ENCODE peak calls at places on chromosome 6, in ten cellular contexts. D is upper lobe of left lung, M is tibial nerve, C is bronchial epithelial cell, U is K562, B is cardiac muscle cell, R is upper lobe of right lung, E is BE2C, Q is EH, V is T-helper 1 cell. J is an unnamed sample.

GRCh38 chr6:167849846-167850459 is 23.2 kb downstream of the AFDN start:
- DNase-seq in C (peak; percentile 96), Q (peak; percentile 22), M (no peak), E (no peak), D (peak; percentile 46), V (no peak), U (no peak), B (peak; percentile 53), R (no peak), J (peak; percentile 88)

GRCh38 chr6:18386302-18386976 is 711 bp upstream of the RNF144B start:
- DNase-seq in R (no peak), V (no peak), E (no peak), B (peak; percentile 15), M (no peak), Q (peak; percentile 77), U (no peak), D (peak; percentile 63), C (peak; percentile 53), J (no peak)

GRCh38 chr6:110816677-110817076 is 1.4 kb upstream of the CDK19 start:
- DNase-seq in M (no peak), D (peak; percentile 40), V (no peak), E (no peak), U (no peak), R (no peak), C (no peak), B (no peak), Q (no peak), J (no peak)

GRCh38 chr6:28353356-28353755 is 3.6 kb downstream of the ZKSCAN3 start:
- DNase-seq in Q (no peak), D (no peak), U (no peak), V (no peak), E (no peak), C (no peak), M (no peak), B (no peak), R (no peak), J (peak; percentile 32)

GRCh38 chr6:100099189-100100074 is 105.4 kb upstream of the MCHR2 start:
- DNase-seq in Q (peak; percentile 51), D (no peak), U (no peak), R (no peak), B (peak; percentile 58), M (no peak), E (no peak), C (peak; percentile 51), V (no peak), J (peak; percentile 59)

GRCh38 chr6:113184736-113185135 is 672.4 kb upstream of the MARCKS start:
- DNase-seq in B (no peak), Q (peak; percentile 47), M (no peak), D (peak; percentile 23), R (no peak), V (no peak), E (no peak), C (no peak), U (no peak), J (no peak)

GRCh38 chr6:157769776-157770430 is 53.1 kb upstream of the SNX9 start:
- DNase-seq in E (no peak), U (no peak), R (no peak), Q (peak; percentile 35), C (peak; percentile 76), V (no peak), M (no peak), D (no peak), B (no peak), J (peak; percentile 82)

GRCh38 chr6:126054802-126055201 is 68.5 kb downstream of the TRMT11 start:
- DNase-seq in U (no peak), E (no peak), M (no peak), V (no peak), Q (no peak), B (no peak), C (no peak), D (no peak), R (no peak), J (no peak)

GRCh38 chr6:3227363-3228045 is at the start of gene TUBB2B:
- DNase-seq in M (no peak), R (no peak), V (no peak), B (peak; percentile 85), U (peak; percentile 78), Q (peak; percentile 24), D (no peak), C (no peak), E (peak; percentile 95), J (no peak)

GRCh38 chr6:42777126-42777822 is 4.6 kb upstream of the BICRAL start:
- DNase-seq in V (no peak), R (no peak), M (no peak), E (no peak), B (no peak), D (no peak), U (no peak), Q (peak; percentile 74), C (peak; percentile 25), J (peak; percentile 43)

GRCh38 chr6:116485786-116486185 is 24.6 kb downstream of the CALHM6 start:
- DNase-seq in Q (no peak), C (no peak), E (no peak), V (no peak), M (no peak), D (no peak), R (no peak), B (no peak), U (no peak), J (no peak)

GRCh38 chr6:37938909-37939308 is 119.4 kb downstream of the ZFAND3 start:
- DNase-seq in B (no peak), C (no peak), M (no peak), D (no peak), Q (peak; percentile 46), V (no peak), U (no peak), E (no peak), R (no peak), J (no peak)

GRCh38 chr6:126145386-126145785 is 159.0 kb downstream of the TRMT11 start:
- DNase-seq in E (no peak), C (no peak), V (no peak), U (no peak), D (no peak), B (no peak), M (no peak), Q (no peak), R (no peak), J (no peak)

GRCh38 chr6:133809406-133809805 is 79.5 kb upstream of the TCF21 start:
- DNase-seq in E (no peak), D (no peak), U (no peak), Q (peak; percentile 18), M (no peak), V (no peak), R (no peak), C (peak; percentile 57), B (no peak), J (no peak)

GRCh38 chr6:104589940-104590339 is 269.8 kb downstream of the HACE1 start:
- DNase-seq in B (no peak), M (no peak), Q (no peak), V (no peak), E (no peak), C (peak; percentile 50), U (no peak), R (no peak), D (no peak), J (peak; percentile 41)

GRCh38 chr6:14016432-14016831 is 91.7 kb downstream of the RNF182 start:
- DNase-seq in M (no peak), R (no peak), V (no peak), U (no peak), D (no peak), C (no peak), Q (no peak), B (no peak), E (no peak), J (no peak)

GRCh38 chr6:126614642-126615504 is 275.0 kb downstream of the CENPW start:
- DNase-seq in V (no peak), R (no peak), D (no peak), E (no peak), U (no peak), B (no peak), M (no peak), Q (no peak), C (no peak), J (no peak)

GRCh38 chr6:47182291-47182957 is 127.3 kb downstream of the TNFRSF21 start:
- DNase-seq in U (no peak), E (no peak), Q (no peak), C (peak; percentile 68), R (peak; percentile 68), B (no peak), V (no peak), M (no peak), D (peak; percentile 47), J (peak; percentile 70)

GRCh38 chr6:168102093-168102985 is 23.3 kb upstream of the FRMD1 start:
- DNase-seq in R (peak; percentile 53), U (no peak), M (no peak), D (no peak), C (peak; percentile 15), Q (no peak), E (no peak), V (no peak), B (no peak), J (no peak)

GRCh38 chr6:168517742-168518347 is 76.9 kb downstream of the SMOC2 start:
- DNase-seq in U (no peak), M (no peak), V (no peak), Q (no peak), R (no peak), D (no peak), C (no peak), B (no peak), E (no peak), J (no peak)

GRCh38 chr6:99612551-99613397 is 6.1 kb downstream of the PRDM13 start:
- DNase-seq in R (no peak), V (no peak), Q (no peak), C (no peak), B (no peak), E (no peak), U (no peak), D (no peak), M (no peak), J (no peak)

GRCh38 chr6:28657756-28658465 is 132.2 kb downstream of the GPX5 start:
- DNase-seq in V (no peak), Q (peak; percentile 68), D (no peak), R (no peak), M (no peak), C (peak; percentile 42), B (peak; percentile 74), U (peak; percentile 64), E (peak; percentile 61), J (peak; percentile 75)

GRCh38 chr6:4351857-4352669 is 216.7 kb upstream of the ECI2 start:
- DNase-seq in U (no peak), V (no peak), C (peak; percentile 85), D (peak; percentile 34), M (peak; percentile 38), R (no peak), B (no peak), Q (peak; percentile 99), E (no peak), J (peak; percentile 88)

GRCh38 chr6:111478749-111479148 is 4.3 kb downstream of the REV3L start:
- DNase-seq in R (no peak), C (peak; percentile 68), M (no peak), Q (peak; percentile 73), B (no peak), V (no peak), U (no peak), D (no peak), E (no peak), J (peak; percentile 57)

GRCh38 chr6:96499781-96500180 is 21.8 kb upstream of the UFL1 start:
- DNase-seq in D (peak; percentile 22), R (no peak), U (no peak), B (no peak), V (peak; percentile 32), E (no peak), M (no peak), Q (no peak), C (no peak), J (no peak)

GRCh38 chr6:158573542-158573931 is 13.6 kb downstream of the TMEM181 start:
- DNase-seq in R (no peak), Q (no peak), D (no peak), B (no peak), C (no peak), U (no peak), M (no peak), V (no peak), E (no peak), J (no peak)

GRCh38 chr6:142887534-142887933 is 57.4 kb downstream of the HIVEP2 start:
- DNase-seq in U (no peak), B (no peak), R (no peak), V (no peak), E (no peak), C (no peak), Q (no peak), D (no peak), M (no peak), J (no peak)

GRCh38 chr6:50602191-50602810 is 111.0 kb upstream of the TFAP2D start:
- DNase-seq in V (no peak), C (peak; percentile 42), B (peak; percentile 61), M (no peak), R (no peak), D (no peak), Q (peak; percentile 25), E (peak; percentile 12), U (peak; percentile 46), J (peak; percentile 76)